ENCODE peak calls at places on chromosome 7, in seven cellular contexts. F is adrenal gland; K is uterus; U is stomach; O is stromal cell of bone marrow; Z is stimulated activated CD4-positive, alpha-beta T cell treated with anti-CD3 and anti-CD28 coated beads, Interleukin-1b, Interleukin-23, amount 100 ng/mL, for 4 hours; H is posterior cingulate gyrus. L is an unnamed sample.

GRCh38 chr7:135274495-135275268 is 41.0 kb downstream of the STRA8 start:
- DNase-seq in F (peak; percentile 53), K (peak; percentile 61), U (peak; percentile 72), O (peak; percentile 51), Z (peak; percentile 69), H (peak; percentile 86), L (peak; percentile 1)

GRCh38 chr7:18873674-18874341 is 243.6 kb downstream of the TWIST1 start:
- DNase-seq in F (no peak), K (no peak), U (no peak), O (no peak), Z (no peak), H (peak; percentile 69), L (no peak)

GRCh38 chr7:103388469-103389140 is 41.2 kb downstream of the PSMC2 start:
- DNase-seq in F (no peak), K (no peak), U (no peak), O (no peak), Z (no peak), H (no peak), L (no peak)

GRCh38 chr7:56092789-56093531 is at the start of gene PHKG1:
- DNase-seq in F (peak; percentile 90), K (peak; percentile 86), U (peak; percentile 84), O (peak; percentile 79), Z (no peak), H (peak; percentile 91), L (no peak)

GRCh38 chr7:152330827-152331226 is 105.0 kb downstream of the KMT2C start:
- DNase-seq in F (no peak), K (no peak), U (no peak), O (peak; percentile 25), Z (no peak), H (no peak), L (no peak)

GRCh38 chr7:94741179-94741578 is 85.2 kb upstream of the SGCE start:
- DNase-seq in F (no peak), K (no peak), U (no peak), O (no peak), Z (no peak), H (no peak), L (no peak)

GRCh38 chr7:36280840-36281812 is 108.5 kb upstream of the ANLN start:
- DNase-seq in F (peak; percentile 69), K (peak; percentile 66), U (peak; percentile 69), O (peak; percentile 81), Z (no peak), H (peak; percentile 94), L (no peak)

GRCh38 chr7:36971515-36972139 is 247.3 kb upstream of the AOAH start:
- DNase-seq in F (no peak), K (no peak), U (peak; percentile 49), O (no peak), Z (no peak), H (no peak), L (no peak)

GRCh38 chr7:120168066-120168465 is 104.9 kb upstream of the KCND2 start:
- DNase-seq in F (no peak), K (peak; percentile 35), U (no peak), O (peak; percentile 86), Z (no peak), H (no peak), L (no peak)

GRCh38 chr7:106381252-106381651 is 96.5 kb upstream of the NAMPT start:
- DNase-seq in F (no peak), K (no peak), U (no peak), O (no peak), Z (no peak), H (no peak), L (no peak)

GRCh38 chr7:39880556-39880955 is 69.5 kb upstream of the CDK13 start:
- DNase-seq in F (no peak), K (no peak), U (no peak), O (peak; percentile 50), Z (no peak), H (no peak), L (no peak)

GRCh38 chr7:13742719-13743640 is 246.5 kb downstream of the ETV1 start:
- DNase-seq in F (peak; percentile 28), K (no peak), U (peak; percentile 30), O (peak; percentile 47), Z (no peak), H (peak; percentile 64), L (no peak)

GRCh38 chr7:44415510-44415909 is 74.9 kb downstream of the NUDCD3 start:
- DNase-seq in F (no peak), K (no peak), U (no peak), O (no peak), Z (no peak), H (no peak), L (no peak)

GRCh38 chr7:515628-516027 is 4.0 kb downstream of the PDGFA start:
- DNase-seq in F (no peak), K (no peak), U (no peak), O (no peak), Z (no peak), H (no peak), L (no peak)

GRCh38 chr7:80681272-80681885 is 42.9 kb downstream of the CD36 start:
- DNase-seq in F (no peak), K (no peak), U (no peak), O (peak; percentile 20), Z (no peak), H (no peak), L (no peak)

GRCh38 chr7:100584677-100585510 is 1.0 kb downstream of the LRCH4 start:
- DNase-seq in F (peak; percentile 73), K (peak; percentile 59), U (peak; percentile 43), O (no peak), Z (no peak), H (peak; percentile 70), L (no peak)

GRCh38 chr7:116399808-116400207 is 99.7 kb upstream of the CAV2 start:
- DNase-seq in F (no peak), K (no peak), U (no peak), O (peak; percentile 20), Z (no peak), H (no peak), L (no peak)

GRCh38 chr7:2959828-2960599 is 83.7 kb downstream of the CARD11 start:
- DNase-seq in F (no peak), K (no peak), U (no peak), O (no peak), Z (no peak), H (no peak), L (no peak)

GRCh38 chr7:80604436-80604835 is 34.0 kb upstream of the CD36 start:
- DNase-seq in F (no peak), K (no peak), U (no peak), O (no peak), Z (no peak), H (no peak), L (no peak)

GRCh38 chr7:124413029-124413428 is 352.6 kb downstream of the GPR37 start:
- DNase-seq in F (no peak), K (no peak), U (no peak), O (no peak), Z (no peak), H (no peak), L (no peak)

GRCh38 chr7:68770649-68771048 is 827.6 kb upstream of the AUTS2 start:
- DNase-seq in F (peak; percentile 45), K (peak; percentile 12), U (no peak), O (no peak), Z (no peak), H (no peak), L (no peak)

GRCh38 chr7:78398576-78398975 is 600.0 kb downstream of the PHTF2 start:
- DNase-seq in F (no peak), K (no peak), U (no peak), O (no peak), Z (no peak), H (no peak), L (no peak)

GRCh38 chr7:101998904-101999236 is 181.4 kb downstream of the CUX1 start:
- DNase-seq in F (no peak), K (no peak), U (no peak), O (no peak), Z (no peak), H (no peak), L (no peak)